ENCODE peak calls at places on chromosome 13, in five cellular contexts. I is spleen, G is tibial artery, X is fibroblast of lung, J is PC-3. S is an unnamed sample.

GRCh38 chr13:47858678-47859050 is 142.4 kb downstream of the SUCLA2 start:
- DNase-seq in G (no peak), J (peak; percentile 42), X (peak; percentile 72), I (no peak), S (no peak)

GRCh38 chr13:113460599-113460998 is 7.3 kb upstream of the ADPRHL1 start:
- DNase-seq in X (no peak), J (no peak), G (no peak), I (peak; percentile 33), S (no peak)

GRCh38 chr13:83325454-83325853 is 556.8 kb downstream of the SLITRK1 start:
- DNase-seq in J (peak; percentile 69), G (no peak), X (peak; percentile 81), I (no peak), S (no peak)

GRCh38 chr13:97414392-97414791 is 19.6 kb upstream of the RAP2A start:
- DNase-seq in I (no peak), J (no peak), X (no peak), G (no peak), S (no peak)

GRCh38 chr13:97329331-97329730 is 104.6 kb upstream of the RAP2A start:
- DNase-seq in G (no peak), J (no peak), X (peak; percentile 47), I (no peak), S (no peak)

GRCh38 chr13:92573467-92574057 is 653.0 kb upstream of the GPC6 start:
- DNase-seq in I (no peak), X (peak; percentile 33), G (no peak), J (peak; percentile 9), S (no peak)

GRCh38 chr13:47420568-47420967 is 523.7 kb upstream of the HTR2A start:
- DNase-seq in I (no peak), G (no peak), X (peak; percentile 30), J (peak; percentile 72), S (no peak)

GRCh38 chr13:105642511-105642958 is 892.9 kb downstream of the EFNB2 start:
- DNase-seq in I (no peak), G (no peak), J (peak; percentile 40), X (peak; percentile 82), S (no peak)

GRCh38 chr13:34340534-34340933 is 522.6 kb downstream of the RFC3 start:
- DNase-seq in X (peak; percentile 30), G (no peak), I (no peak), J (peak; percentile 85), S (no peak)

GRCh38 chr13:113534236-113534860 is 43.8 kb upstream of the DCUN1D2 start:
- DNase-seq in G (peak; percentile 33), J (peak; percentile 54), I (peak; percentile 29), X (no peak), S (no peak)

GRCh38 chr13:98508280-98509074 is 68.4 kb downstream of the STK24 start:
- DNase-seq in X (peak; percentile 91), I (no peak), G (no peak), J (no peak), S (no peak)

GRCh38 chr13:35714096-35714495 is 237.6 kb upstream of the MAB21L1 start:
- DNase-seq in X (no peak), I (no peak), G (no peak), J (no peak), S (no peak)

GRCh38 chr13:94886191-94886590 is 173.8 kb upstream of the SOX21 start:
- DNase-seq in J (peak; percentile 9), G (no peak), X (peak; percentile 79), I (no peak), S (no peak)

GRCh38 chr13:48775804-48776203 is 122.1 kb downstream of the CYSLTR2 start:
- DNase-seq in G (no peak), X (peak; percentile 97), I (no peak), J (peak; percentile 67), S (no peak)

GRCh38 chr13:111506131-111506530 is 185.7 kb downstream of the TEX29 start:
- DNase-seq in X (no peak), I (no peak), G (no peak), J (no peak), S (no peak)

GRCh38 chr13:111503376-111503775 is 182.9 kb downstream of the TEX29 start:
- DNase-seq in G (no peak), X (no peak), I (no peak), J (no peak), S (peak; percentile 51)

GRCh38 chr13:111506621-111507020 is 186.2 kb downstream of the TEX29 start:
- DNase-seq in J (no peak), I (no peak), X (no peak), G (no peak), S (peak; percentile 48)

GRCh38 chr13:111503905-111504695 is 183.7 kb downstream of the TEX29 start:
- DNase-seq in J (no peak), G (no peak), X (no peak), I (no peak), S (peak; percentile 22)

DNA sequence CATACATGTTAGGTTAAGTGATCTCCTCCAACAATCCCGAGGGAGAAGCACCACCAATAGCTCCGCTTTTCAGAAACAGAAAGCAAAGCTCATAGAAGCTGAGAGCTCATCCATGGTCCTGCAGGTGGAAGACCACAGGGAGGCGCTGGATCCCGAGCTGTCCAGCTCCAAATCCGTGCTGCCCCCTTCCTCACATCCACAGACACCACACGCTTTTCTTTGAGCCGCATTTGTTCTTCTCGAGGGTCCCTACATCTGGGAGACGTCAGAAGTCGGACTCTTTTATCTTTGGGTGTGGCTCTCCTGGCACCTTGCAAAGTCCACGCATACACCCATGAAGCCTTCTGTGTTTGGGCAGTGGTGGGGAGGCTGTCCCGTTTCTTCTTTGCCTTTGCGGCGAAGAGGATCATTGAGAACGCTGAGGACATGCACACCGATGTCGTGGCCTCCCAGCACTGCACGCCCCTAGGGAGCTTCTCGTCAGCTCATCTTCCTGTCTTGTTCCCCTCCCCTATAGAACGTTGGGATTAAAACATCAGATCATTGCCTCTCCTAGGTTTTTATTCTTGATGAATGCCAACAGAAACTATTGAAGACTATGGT is 184.8 kb downstream of the TEX29 start:
- DNase-seq in G (no peak), J (peak; percentile 5), I (no peak), X (no peak), S (peak; percentile 25)
- TF ChIP-seq CTCF in G (no peak), J (peak; percentile 47), I (no peak), X (peak; percentile 9), S (peak; percentile 77)

GRCh38 chr13:101941095-101941777 is 460.6 kb downstream of the FGF14 start:
- DNase-seq in I (no peak), X (peak; percentile 2), G (no peak), J (peak; percentile 19), S (no peak)
- TF ChIP-seq CTCF in I (no peak), X (peak; percentile 47), G (peak; percentile 19), J (peak; percentile 43), S (peak; percentile 55)

GRCh38 chr13:68030152-68030809 is 800.1 kb upstream of the PCDH9 start:
- DNase-seq in G (no peak), J (no peak), I (no peak), X (no peak), S (no peak)

GRCh38 chr13:68025604-68026003 is 795.5 kb upstream of the PCDH9 start:
- DNase-seq in J (no peak), X (no peak), I (no peak), G (no peak), S (no peak)

GRCh38 chr13:68023838-68024581 is 793.9 kb upstream of the PCDH9 start:
- DNase-seq in X (no peak), I (no peak), G (no peak), J (no peak), S (no peak)

GRCh38 chr13:68026077-68026476 is 795.9 kb upstream of the PCDH9 start:
- DNase-seq in J (no peak), I (no peak), G (no peak), X (no peak), S (no peak)

GRCh38 chr13:68027311-68027710 is 797.2 kb upstream of the PCDH9 start:
- DNase-seq in X (no peak), J (no peak), I (no peak), G (no peak), S (no peak)
- TF ChIP-seq CTCF in X (no peak), J (no peak), I (no peak), G (no peak), S (no peak)

GRCh38 chr13:24605923-24606372 is 74.3 kb upstream of the ATP12A start:
- DNase-seq in X (peak; percentile 24), I (no peak), G (no peak), J (peak; percentile 64), S (no peak)
- TF ChIP-seq CTCF in X (no peak), I (no peak), G (no peak), J (peak; percentile 55), S (peak; percentile 61)

GRCh38 chr13:21967871-21968270 is 297.0 kb downstream of the FGF9 start:
- DNase-seq in I (no peak), G (no peak), J (no peak), X (no peak), S (no peak)
- TF ChIP-seq CTCF in I (no peak), G (no peak), J (no peak), X (no peak), S (no peak)

S was measured in type B pancreatic cell.